ENCODE peak calls at places on chromosomes 16 and 17, in five cellular contexts. I is endothelial cell of umbilical vein, N is body of pancreas, S is breast epithelium, U is A549. R is an unnamed sample.
A peak's percentile ranks its signal among the peaks of the same experiment; 100 is the strongest.

GRCh38 chr17:27756467-27757371 is 43.6 kb downstream of the NOS2 start:
- DNase-seq in I (peak; percentile 52), N (peak; percentile 61), S (no peak), U (peak; percentile 39), R (no peak)

GRCh38 chr17:21295036-21295952 is 10.8 kb downstream of the MAP2K3 start:
- DNase-seq in I (peak; percentile 3), N (peak; percentile 80), S (peak; percentile 54), U (no peak), R (no peak)

GRCh38 chr16:52487849-52488457 is 59.0 kb downstream of the TOX3 start:
- DNase-seq in I (no peak), N (no peak), S (no peak), U (no peak), R (no peak)

GRCh38 chr16:75761111-75761510 is 34.8 kb upstream of the CPHXL start:
- DNase-seq in I (no peak), N (no peak), S (no peak), U (no peak), R (no peak)

GRCh38 chr17:51439395-51440229 is 179.3 kb downstream of the UTP18 start:
- DNase-seq in I (peak; percentile 42), N (no peak), S (no peak), U (no peak), R (no peak)

GRCh38 chr17:65385071-65385470 is 176.4 kb downstream of the AXIN2 start:
- DNase-seq in I (no peak), N (no peak), S (no peak), U (no peak), R (no peak)

GRCh38 chr16:143456-143855 is 5.0 kb upstream of the NPRL3 start:
- DNase-seq in I (no peak), N (no peak), S (no peak), U (no peak), R (no peak)

GRCh38 chr17:77042688-77043330 is 98.0 kb upstream of the SEC14L1 start:
- DNase-seq in I (no peak), N (no peak), S (no peak), U (no peak), R (no peak)

GRCh38 chr17:1648582-1649115 is 1.0 kb downstream of the RILP start:
- DNase-seq in I (peak; percentile 94), N (peak; percentile 95), S (peak; percentile 93), U (peak; percentile 88), R (peak; percentile 89)

GRCh38 chr16:57109500-57110105 is 17.2 kb downstream of the CPNE2 start:
- DNase-seq in I (no peak), N (no peak), S (no peak), U (no peak), R (no peak)

GRCh38 chr17:31696184-31696602 is 162.9 kb downstream of the COPRS start:
- DNase-seq in I (no peak), N (peak; percentile 70), S (peak; percentile 79), U (no peak), R (no peak)

GRCh38 chr16:85291302-85292148 is 179.3 kb upstream of the CIBAR2 start:
- DNase-seq in I (peak; percentile 33), N (peak; percentile 38), S (no peak), U (no peak), R (no peak)

GRCh38 chr17:27978689-27979175 is 63.7 kb upstream of the NLK start:
- DNase-seq in I (peak; percentile 45), N (no peak), S (no peak), U (no peak), R (no peak)

GRCh38 chr17:81386646-81387234 is 8.5 kb upstream of the BAHCC1 start:
- DNase-seq in I (no peak), N (peak; percentile 42), S (no peak), U (no peak), R (no peak)

GRCh38 chr17:41527076-41528023 is 758 bp downstream of the KRT19 start:
- DNase-seq in I (no peak), N (peak; percentile 34), S (no peak), U (no peak), R (no peak)

GRCh38 chr17:11144358-11145233 is 96.4 kb upstream of the SHISA6 start:
- DNase-seq in I (no peak), N (peak; percentile 42), S (no peak), U (peak; percentile 28), R (peak; percentile 26)

GRCh38 chr17:49198206-49198605 is 12.2 kb downstream of the GNGT2 start:
- DNase-seq in I (no peak), N (no peak), S (no peak), U (no peak), R (no peak)

GRCh38 chr17:29039764-29040598 is 3.0 kb upstream of the PIPOX start:
- DNase-seq in I (no peak), N (no peak), S (peak; percentile 25), U (no peak), R (peak; percentile 69)

GRCh38 chr16:68406458-68407041 is 41.8 kb downstream of the SMPD3 start:
- DNase-seq in I (no peak), N (no peak), S (no peak), U (no peak), R (no peak)

GRCh38 chr16:68778551-68779231 is 41.6 kb downstream of the CDH1 start:
- DNase-seq in I (no peak), N (peak; percentile 95), S (peak; percentile 78), U (no peak), R (no peak)

GRCh38 chr16:66930189-66930588 is 4.0 kb downstream of the CIAO2B start:
- DNase-seq in I (no peak), N (peak; percentile 52), S (no peak), U (no peak), R (peak; percentile 84)

GRCh38 chr17:64466019-64466735 is 17.3 kb downstream of the MILR1 start:
- DNase-seq in I (no peak), N (no peak), S (no peak), U (no peak), R (no peak)

GRCh38 chr17:335691-336090 is 16.9 kb downstream of the RPH3AL start:
- DNase-seq in I (no peak), N (peak; percentile 55), S (no peak), U (no peak), R (no peak)

GRCh38 chr16:83772806-83773205 is 35.0 kb upstream of the HSBP1 start:
- DNase-seq in I (no peak), N (no peak), S (no peak), U (no peak), R (no peak)

GRCh38 chr16:85285681-85286065 is 173.4 kb upstream of the CIBAR2 start:
- DNase-seq in I (no peak), N (no peak), S (peak; percentile 53), U (no peak), R (no peak)

GRCh38 chr17:35242158-35242804 is 591 bp upstream of the SLFN5 start:
- DNase-seq in I (peak; percentile 56), N (peak; percentile 91), S (peak; percentile 81), U (peak; percentile 94), R (no peak)

GRCh38 chr17:65564793-65565192 is 3.3 kb upstream of the AXIN2 start:
- DNase-seq in I (no peak), N (peak; percentile 83), S (peak; percentile 56), U (no peak), R (no peak)

GRCh38 chr17:12348476-12348875 is 317.2 kb upstream of the MYOCD start:
- DNase-seq in I (no peak), N (no peak), S (no peak), U (no peak), R (no peak)

GRCh38 chr17:77706938-77707337 is 251.6 kb upstream of the TNRC6C start:
- DNase-seq in I (no peak), N (no peak), S (no peak), U (no peak), R (no peak)

GRCh38 chr16:21283521-21284289 is 5.6 kb upstream of the CRYM start:
- DNase-seq in I (peak; percentile 21), N (peak; percentile 17), S (no peak), U (peak; percentile 56), R (no peak)

GRCh38 chr17:77753246-77753645 is 205.3 kb upstream of the TNRC6C start:
- DNase-seq in I (no peak), N (no peak), S (no peak), U (no peak), R (no peak)

GRCh38 chr17:59838196-59838911 is 54.4 kb downstream of the TUBD1 start:
- DNase-seq in I (peak; percentile 50), N (peak; percentile 43), S (no peak), U (no peak), R (no peak)

GRCh38 chr17:27651411-27652345 is 20.7 kb downstream of the LGALS9 start:
- DNase-seq in I (peak; percentile 25), N (peak; percentile 71), S (peak; percentile 41), U (no peak), R (no peak)

GRCh38 chr16:87333581-87334331 is 16.6 kb upstream of the C16orf95 start:
- DNase-seq in I (no peak), N (no peak), S (no peak), U (no peak), R (no peak)
- TF ChIP-seq POLR2A in I (no peak), N (no peak), S (no peak), U (no peak), R (no peak)

GRCh38 chr16:27518226-27518625 is 31.5 kb downstream of the GTF3C1 start:
- DNase-seq in I (no peak), N (no peak), S (no peak), U (no peak), R (no peak)
- TF ChIP-seq POLR2A in I (no peak), N (no peak), S (no peak), U (no peak), R (no peak)

GRCh38 chr17:68456529-68457167 is 648 bp downstream of the WIPI1 start:
- DNase-seq in I (peak; percentile 87), N (peak; percentile 83), S (peak; percentile 87), U (peak; percentile 62), R (peak; percentile 82)
- TF ChIP-seq POLR2A in I (peak; percentile 64), N (peak; percentile 61), S (no peak), U (no peak), R (no peak)

GRCh38 chr17:20156196-20157077 is 147.3 kb downstream of the SPECC1 start:
- DNase-seq in I (peak; percentile 11), N (peak; percentile 59), S (peak; percentile 27), U (peak; percentile 62), R (peak; percentile 70)
- TF ChIP-seq POLR2A in I (no peak), N (no peak), S (no peak), U (no peak), R (no peak)

GRCh38 chr16:29811170-29811895 is 660 bp upstream of the PRRT2 start:
- DNase-seq in I (peak; percentile 94), N (peak; percentile 98), S (peak; percentile 96), U (peak; percentile 93), R (peak; percentile 94)
- TF ChIP-seq POLR2A in I (peak; percentile 32), N (peak; percentile 68), S (no peak), U (peak; percentile 38), R (peak; percentile 67)

R was measured in H54.